ENCODE peak calls at places on chromosomes 3 and 15, in eight cellular contexts. W is foreskin keratinocyte; C is naive thymus-derived CD8-positive, alpha-beta T cell; H is Right ventricle myocardium superior; X is HCT116; K is naive thymus-derived CD4-positive, alpha-beta T cell; N is mucosa of descending colon; L is CD4-positive, alpha-beta T cell. G is an unnamed sample.

GRCh38 chr15:66555685-66556084 is 10.1 kb downstream of the LCTL start:
- ATAC-seq in K (no peak), L (no peak), H (no peak), X (no peak), W (no peak), N (no peak), C (no peak), G (no peak)

GRCh38 chr3:186217820-186218164 is 108.9 kb upstream of the ETV5 start:
- ATAC-seq in N (no peak), C (no peak), H (peak), K (no peak), X (peak), L (no peak), W (peak), G (no peak)

GRCh38 chr3:134337071-134337482 is 37.2 kb downstream of the AMOTL2 start:
- ATAC-seq in H (no peak), N (no peak), K (no peak), X (no peak), L (no peak), W (no peak), C (no peak), G (peak)

GRCh38 chr3:64651791-64652241 is 36.0 kb downstream of the ADAMTS9 start:
- ATAC-seq in N (no peak), L (no peak), H (peak), C (no peak), W (no peak), K (no peak), X (no peak), G (no peak)

GRCh38 chr3:124818398-124819150 is 68.6 kb downstream of the ITGB5 start:
- ATAC-seq in L (no peak), H (peak), X (no peak), N (no peak), K (no peak), C (no peak), W (no peak), G (no peak)

GRCh38 chr3:23161896-23162570 is 41.1 kb upstream of the UBE2E2 start:
- ATAC-seq in W (peak), C (no peak), L (no peak), X (no peak), H (no peak), N (no peak), K (no peak), G (peak)

GRCh38 chr3:14253022-14253761 is 74.6 kb downstream of the LSM3 start:
- ATAC-seq in L (no peak), K (no peak), C (no peak), H (no peak), W (no peak), X (no peak), N (peak), G (peak)

GRCh38 chr3:127915115-127915936 is at the start of gene KBTBD12:
- ATAC-seq in W (no peak), X (no peak), N (peak), K (no peak), C (no peak), H (peak), L (no peak), G (no peak)

GRCh38 chr3:126267169-126267975 is 87.0 kb upstream of the ALDH1L1 start:
- ATAC-seq in K (no peak), N (peak), X (peak), H (peak), C (no peak), W (peak), L (no peak), G (peak)

GRCh38 chr3:105538483-105538882 is 171.8 kb downstream of the ALCAM start:
- ATAC-seq in X (no peak), K (no peak), C (no peak), L (no peak), W (no peak), N (no peak), H (no peak), G (no peak)

GRCh38 chr15:52496776-52497470 is 31.8 kb downstream of the MYO5A start:
- ATAC-seq in N (no peak), X (peak), C (no peak), W (peak), L (no peak), K (peak), H (peak), G (peak)

GRCh38 chr3:94869059-94869547 is 806.2 kb downstream of the NSUN3 start:
- ATAC-seq in W (no peak), C (no peak), L (no peak), K (no peak), X (no peak), N (no peak), H (peak), G (no peak)

GRCh38 chr3:172613845-172614244 is 90.6 kb upstream of the TNFSF10 start:
- ATAC-seq in W (no peak), H (no peak), L (no peak), X (no peak), N (no peak), K (no peak), C (no peak), G (no peak)

GRCh38 chr3:48989796-48990635 is at the start of gene P4HTM:
- ATAC-seq in K (peak), W (peak), N (peak), X (peak), L (peak), C (peak), H (peak), G (peak)

GRCh38 chr15:71049706-71050422 is 65.4 kb upstream of the THSD4 start:
- ATAC-seq in L (no peak), W (peak), H (no peak), C (no peak), X (no peak), K (no peak), N (no peak), G (no peak)

GRCh38 chr3:171415070-171415469 is 45.1 kb downstream of the TNIK start:
- ATAC-seq in L (no peak), K (no peak), W (peak), C (no peak), H (peak), X (no peak), N (no peak), G (peak)

GRCh38 chr3:111695584-111696213 is 100.6 kb upstream of the ZBED2 start:
- ATAC-seq in H (no peak), C (no peak), K (no peak), X (peak), W (peak), N (no peak), L (no peak), G (no peak)

GRCh38 chr3:35065891-35066290 is 573.4 kb upstream of the ARPP21 start:
- ATAC-seq in W (no peak), H (no peak), C (no peak), K (no peak), L (no peak), X (no peak), N (peak), G (no peak)

GRCh38 chr3:139534992-139535879 is 4.3 kb downstream of the RBP1 start:
- ATAC-seq in H (peak), L (no peak), K (no peak), N (peak), W (peak), C (no peak), X (peak), G (peak)

GRCh38 chr15:51491941-51492340 is 130.6 kb downstream of the DMXL2 start:
- ATAC-seq in H (no peak), K (no peak), N (no peak), W (no peak), C (no peak), L (no peak), X (no peak), G (no peak)

GRCh38 chr3:103085465-103085864 is 650.6 kb downstream of the ZPLD1 start:
- ATAC-seq in W (peak), X (no peak), C (no peak), L (no peak), N (no peak), H (no peak), K (no peak), G (no peak)

GRCh38 chr15:44069489-44069888 is 125.6 kb downstream of the FRMD5 start:
- ATAC-seq in K (no peak), X (no peak), H (no peak), W (no peak), L (no peak), N (no peak), C (no peak), G (no peak)

GRCh38 chr3:122992628-122993570 is 34.7 kb downstream of the SEMA5B start:
- ATAC-seq in C (no peak), W (peak), H (peak), N (peak), L (no peak), X (no peak), K (no peak), G (no peak)

GRCh38 chr3:187807086-187807862 is 62.0 kb upstream of the BCL6 start:
- ATAC-seq in W (peak), C (no peak), N (no peak), H (no peak), X (no peak), L (no peak), K (no peak), G (peak)

GRCh38 chr3:158097141-158097540 is 9.1 kb downstream of the SHOX2 start:
- ATAC-seq in W (no peak), H (no peak), C (no peak), K (no peak), N (no peak), X (no peak), L (no peak), G (no peak)

GRCh38 chr3:192830279-192831110 is 87.2 kb downstream of the MB21D2 start:
- ATAC-seq in W (no peak), N (no peak), K (no peak), H (no peak), C (no peak), X (no peak), L (no peak), G (no peak)

GRCh38 chr3:185172086-185173049 is 19.5 kb upstream of the C3orf70 start:
- ATAC-seq in W (no peak), K (no peak), L (no peak), N (no peak), H (no peak), C (no peak), X (no peak), G (no peak)

GRCh38 chr15:67927501-67928156 is 87.8 kb upstream of the RNU6-1 start:
- ATAC-seq in C (no peak), W (no peak), N (peak), H (peak), L (no peak), X (no peak), K (no peak), G (no peak)

GRCh38 chr15:98746375-98746679 is 98.0 kb downstream of the IGF1R start:
- ATAC-seq in H (no peak), N (peak), X (peak), W (peak), K (no peak), L (no peak), C (no peak), G (peak)

GRCh38 chr3:11126653-11127052 is 27.6 kb upstream of the HRH1 start:
- ATAC-seq in X (no peak), L (no peak), C (no peak), W (no peak), H (no peak), N (no peak), K (no peak), G (no peak)

GRCh38 chr3:172189987-172190603 is 150.7 kb downstream of the FNDC3B start:
- ATAC-seq in L (no peak), H (no peak), W (no peak), C (no peak), X (no peak), K (no peak), N (no peak), G (no peak)

GRCh38 chr3:72171946-72172345 is 387.0 kb upstream of the PROK2 start:
- ATAC-seq in L (no peak), H (peak), W (no peak), N (no peak), K (no peak), C (no peak), X (no peak), G (no peak)

GRCh38 chr3:124773351-124774304 is 43.4 kb downstream of the UMPS start:
- ATAC-seq in W (no peak), N (no peak), K (no peak), X (no peak), H (no peak), C (no peak), L (no peak), G (no peak)

GRCh38 chr3:160808838-160809237 is 52.8 kb downstream of the PPM1L start:
- ATAC-seq in H (peak), X (no peak), C (no peak), K (no peak), W (no peak), L (no peak), N (no peak), G (no peak)

G was measured in esophagus mucosa.